ENCODE peak calls at places on chromosomes 2 and 18, in seven cellular contexts. A is tibial artery, G is astrocyte, C is fibroblast of pulmonary artery, N is ovary, V is A549, H is BJ. L is an unnamed sample.

GRCh38 chr2:46198931-46199330 is 98.3 kb upstream of the EPAS1 start:
- DNase-seq in A (no peak), G (no peak), C (peak; percentile 65), N (no peak), V (no peak), H (no peak), L (peak; percentile 48)

GRCh38 chr2:60843006-60843405 is 38.4 kb upstream of the REL start:
- DNase-seq in A (no peak), G (no peak), C (no peak), N (no peak), V (no peak), H (no peak), L (no peak)

GRCh38 chr2:37389984-37390765 is 45.7 kb downstream of the QPCT start:
- DNase-seq in A (no peak), G (peak; percentile 89), C (peak; percentile 92), N (no peak), V (peak; percentile 79), H (no peak), L (peak; percentile 70)

GRCh38 chr2:233814063-233814435 is 35.9 kb downstream of the MROH2A start:
- DNase-seq in A (no peak), G (no peak), C (no peak), N (no peak), V (peak; percentile 44), H (no peak), L (peak; percentile 14)

GRCh38 chr2:669323-669722 is 7.9 kb downstream of the TMEM18 start:
- DNase-seq in A (no peak), G (peak; percentile 60), C (peak; percentile 54), N (no peak), V (no peak), H (no peak), L (peak; percentile 38)

GRCh38 chr2:144785253-144785652 is 265.3 kb upstream of the ZEB2 start:
- DNase-seq in A (no peak), G (no peak), C (no peak), N (no peak), V (no peak), H (no peak), L (no peak)

GRCh38 chr18:76620326-76620813 is 125.3 kb upstream of the ZNF516 start:
- DNase-seq in A (peak; percentile 86), G (peak; percentile 67), C (peak; percentile 78), N (peak; percentile 82), V (no peak), H (no peak), L (peak; percentile 80)

GRCh38 chr2:240400319-240401161 is 34.9 kb upstream of the GPC1 start:
- DNase-seq in A (peak; percentile 61), G (no peak), C (no peak), N (peak; percentile 9), V (no peak), H (no peak), L (no peak)

GRCh38 chr2:50746526-50746925 is 285.4 kb downstream of the NRXN1 start:
- DNase-seq in A (no peak), G (peak; percentile 42), C (peak; percentile 29), N (no peak), V (peak; percentile 10), H (no peak), L (peak; percentile 31)

GRCh38 chr18:11857177-11857887 is 6.1 kb downstream of the CHMP1B start:
- DNase-seq in A (peak; percentile 94), G (peak; percentile 100), C (peak; percentile 100), N (peak; percentile 23), V (peak; percentile 99), H (peak; percentile 88), L (peak; percentile 100)

GRCh38 chr2:241844066-241844728 is 14.5 kb downstream of the PDCD1 start:
- DNase-seq in A (peak; percentile 85), G (peak; percentile 34), C (peak; percentile 40), N (peak; percentile 76), V (peak; percentile 45), H (peak; percentile 4), L (peak; percentile 26)

GRCh38 chr2:152161598-152161997 is 14.0 kb downstream of the STAM2 start:
- DNase-seq in A (no peak), G (no peak), C (no peak), N (no peak), V (no peak), H (no peak), L (no peak)

GRCh38 chr2:221552282-221552681 is 19.8 kb downstream of the EPHA4 start:
- DNase-seq in A (no peak), G (no peak), C (no peak), N (no peak), V (no peak), H (no peak), L (no peak)

GRCh38 chr2:167187910-167188595 is 299.8 kb downstream of the XIRP2 start:
- DNase-seq in A (no peak), G (no peak), C (no peak), N (no peak), V (no peak), H (no peak), L (peak; percentile 67)

GRCh38 chr2:190997516-190998113 is 16.4 kb downstream of the STAT1 start:
- DNase-seq in A (no peak), G (no peak), C (no peak), N (no peak), V (no peak), H (no peak), L (no peak)

GRCh38 chr2:230360028-230360427 is 33.0 kb downstream of the SP140L start:
- DNase-seq in A (no peak), G (no peak), C (no peak), N (no peak), V (no peak), H (no peak), L (no peak)

GRCh38 chr2:43796206-43796605 is 22.4 kb downstream of the DYNC2LI1 start:
- DNase-seq in A (no peak), G (no peak), C (no peak), N (no peak), V (no peak), H (no peak), L (no peak)

GRCh38 chr2:65678779-65679394 is 246.5 kb upstream of the SPRED2 start:
- DNase-seq in A (no peak), G (no peak), C (no peak), N (no peak), V (no peak), H (no peak), L (no peak)

GRCh38 chr18:68181956-68182355 is 533.0 kb downstream of the TMX3 start:
- DNase-seq in A (no peak), G (peak; percentile 62), C (peak; percentile 31), N (no peak), V (no peak), H (no peak), L (peak; percentile 89)

GRCh38 chr2:120587326-120587996 is 148.2 kb upstream of the GLI2 start:
- DNase-seq in A (no peak), G (no peak), C (no peak), N (no peak), V (no peak), H (no peak), L (no peak)

GRCh38 chr18:7657937-7658336 is 90.8 kb downstream of the PTPRM start:
- DNase-seq in A (no peak), G (no peak), C (no peak), N (no peak), V (no peak), H (no peak), L (no peak)

GRCh38 chr2:38315707-38316333 is 61.3 kb downstream of the ATL2 start:
- DNase-seq in A (no peak), G (peak; percentile 23), C (peak; percentile 71), N (no peak), V (peak; percentile 64), H (no peak), L (peak; percentile 69)

GRCh38 chr18:3653263-3653858 is 203.4 kb downstream of the TGIF1 start:
- DNase-seq in A (no peak), G (no peak), C (no peak), N (no peak), V (peak; percentile 54), H (no peak), L (peak; percentile 34)
- H3K4me3 ChIP-seq in A (no peak overlapping the region), G (peak overlapping the region; percentile 20), C (peak overlapping the region; percentile 34), N (no peak overlapping the region), V (peak overlapping the region; percentile 51), H (no peak overlapping the region), L (peak overlapping the region; percentile 0)

GRCh38 chr18:45850021-45850420 is 24.5 kb downstream of the SIGLEC15 start:
- DNase-seq in A (no peak), G (no peak), C (peak; percentile 19), N (no peak), V (peak; percentile 20), H (no peak), L (no peak)
- TF ChIP-seq CTCF in A (peak; percentile 19), G (peak; percentile 42), C (peak; percentile 30), N (no peak), V (peak; percentile 13), H (peak; percentile 40), L (peak; percentile 24)

DNA sequence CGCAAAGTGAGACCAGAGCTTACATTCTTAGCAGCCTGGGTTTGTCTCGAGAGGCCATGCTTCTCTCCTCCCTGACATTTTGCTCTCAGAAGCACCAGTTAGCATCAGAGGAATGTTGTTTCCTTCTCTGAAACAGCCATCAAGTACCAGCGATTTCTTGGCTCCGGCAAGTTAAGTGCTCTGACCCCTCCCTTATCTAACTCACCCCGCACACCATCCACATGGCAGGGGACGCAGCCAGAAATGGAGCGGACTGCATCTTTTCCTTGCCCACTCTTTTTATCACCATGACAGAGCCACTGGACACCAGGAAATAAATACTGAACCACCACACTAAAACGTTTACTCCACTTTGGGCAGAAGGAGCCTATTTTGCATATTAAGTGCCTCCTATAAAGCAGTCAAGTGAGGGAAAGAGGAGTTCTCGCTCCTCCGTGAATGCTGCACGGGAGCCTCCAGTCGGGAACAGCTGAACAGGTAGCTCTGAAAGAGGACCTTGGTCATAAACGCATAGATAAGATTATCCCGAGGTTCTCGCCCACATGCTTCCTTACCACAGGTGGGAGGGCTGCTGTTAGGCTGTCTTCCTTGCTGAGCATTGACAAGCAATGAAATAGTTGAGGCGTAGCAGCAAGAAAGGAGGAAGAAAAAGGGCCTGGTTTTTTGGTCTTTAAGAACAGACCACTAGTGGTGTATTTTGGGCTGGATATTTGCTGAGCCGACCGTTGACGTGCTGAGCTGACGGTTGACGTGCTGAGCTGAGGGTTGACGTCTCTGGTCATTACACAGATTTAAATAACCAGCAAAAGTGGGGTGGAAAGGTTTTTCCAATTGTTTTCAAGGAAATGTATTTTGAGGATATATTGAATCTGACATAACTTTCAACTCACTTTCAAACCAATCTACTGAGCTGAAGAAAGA is 71.4 kb upstream of the ITGB6 start:
- DNase-seq in A (no peak), G (no peak), C (no peak), N (peak; percentile 34), V (no peak), H (no peak), L (peak; percentile 45)
- H3K4me3 ChIP-seq in A (peak overlapping the region; percentile 61), G (no peak overlapping the region), C (no peak overlapping the region), N (no peak overlapping the region), V (peak overlapping the region; percentile 39), H (no peak overlapping the region), L (peak overlapping the region; percentile 16)

DNA sequence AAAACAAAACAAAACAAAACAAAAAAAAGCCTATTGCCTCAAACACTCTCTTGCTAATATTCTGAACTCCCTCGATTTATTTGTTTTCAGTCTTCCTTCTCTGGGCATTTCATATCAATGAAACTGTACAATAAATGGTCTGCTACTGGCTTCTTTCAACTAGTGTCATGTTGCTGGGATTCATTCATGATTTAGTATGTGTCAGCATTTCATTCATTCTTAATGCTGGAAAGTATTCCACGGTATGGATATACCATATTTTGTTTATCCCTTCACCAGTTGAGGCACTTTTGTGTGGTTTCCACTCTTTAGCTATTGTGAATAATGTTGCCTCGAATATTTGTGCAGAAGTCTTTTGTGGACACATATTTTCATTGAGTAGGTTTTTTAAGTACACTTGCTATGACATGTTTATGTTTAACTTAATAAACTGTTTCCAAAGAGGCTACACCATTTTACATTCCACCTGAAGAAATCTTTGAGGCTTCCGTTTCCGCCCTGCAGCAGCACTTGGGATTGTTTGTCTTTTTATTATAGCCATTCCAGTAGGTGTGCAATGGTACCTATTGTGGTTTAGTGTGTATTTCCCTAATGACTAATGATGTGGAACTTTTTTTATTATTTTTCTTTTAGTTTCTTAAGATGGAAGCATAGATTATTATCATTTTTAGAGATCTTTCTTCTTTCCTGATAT is 543.6 kb upstream of the SOX11 start:
- DNase-seq in A (no peak), G (no peak), C (no peak), N (no peak), V (no peak), H (no peak), L (no peak)
- TF ChIP-seq CTCF in A (no peak), G (no peak), C (no peak), N (no peak), V (no peak), H (no peak), L (no peak)